ENCODE peak calls at places on chromosomes 13 and 19, in five cellular contexts. N is tibial nerve, D is NCI-H1092, F is AG09319, L is mucosa of descending colon. O is an unnamed sample.

GRCh38 chr19:9531933-9532332 is 6.5 kb downstream of the ZNF426 start:
- DNase-seq in N (no peak), D (no peak), F (no peak), L (no peak), O (peak)

GRCh38 chr19:1527650-1528309 is 3.9 kb downstream of the PLK5 start:
- DNase-seq in N (no peak), D (no peak), F (no peak), L (no peak), O (no peak)

GRCh38 chr13:58992478-58993042 is 1171.2 kb downstream of the DIAPH3 start:
- DNase-seq in N (no peak), D (no peak), F (no peak), L (no peak), O (no peak)

GRCh38 chr19:41872775-41873647 is 4.1 kb upstream of the CD79A start:
- DNase-seq in N (no peak), D (no peak), F (no peak), L (peak), O (peak)

GRCh38 chr19:16825312-16826168 is 3.7 kb upstream of the SIN3B start:
- DNase-seq in N (peak), D (no peak), F (peak), L (peak), O (peak)

GRCh38 chr19:14150041-14150769 is 13.8 kb upstream of the ASF1B start:
- DNase-seq in N (no peak), D (no peak), F (no peak), L (no peak), O (no peak)

GRCh38 chr19:52351512-52351911 is 15.5 kb downstream of the ZNF610 start:
- DNase-seq in N (no peak), D (no peak), F (no peak), L (no peak), O (no peak)

GRCh38 chr13:101773062-101773461 is 320.6 kb downstream of the ITGBL1 start:
- DNase-seq in N (no peak), D (no peak), F (no peak), L (no peak), O (no peak)

GRCh38 chr19:17214531-17215124 is 529 bp upstream of the USE1 start:
- DNase-seq in N (no peak), D (no peak), F (no peak), L (peak), O (no peak)

GRCh38 chr13:36986462-36987240 is 12.5 kb downstream of the ALG5 start:
- DNase-seq in N (no peak), D (no peak), F (no peak), L (no peak), O (peak)

GRCh38 chr13:109479991-109480696 is 306.2 kb downstream of the IRS2 start:
- DNase-seq in N (no peak), D (no peak), F (no peak), L (no peak), O (peak)

GRCh38 chr13:101640797-101641400 is 188.4 kb downstream of the ITGBL1 start:
- DNase-seq in N (no peak), D (no peak), F (no peak), L (no peak), O (peak)

GRCh38 chr13:21672811-21673591 is 2.1 kb downstream of the FGF9 start:
- DNase-seq in N (no peak), D (no peak), F (no peak), L (peak), O (no peak)

GRCh38 chr13:49731766-49732165 is 40.5 kb upstream of the EBPL start:
- DNase-seq in N (no peak), D (no peak), F (peak), L (no peak), O (peak)

GRCh38 chr19:804419-805160 is 7.3 kb downstream of the PTBP1 start:
- DNase-seq in N (no peak), D (no peak), F (no peak), L (no peak), O (no peak)

GRCh38 chr19:8459520-8460260 is 14.9 kb downstream of the HNRNPM start:
- DNase-seq in N (no peak), D (no peak), F (no peak), L (no peak), O (peak)

GRCh38 chr19:11528551-11529341 is at the start of gene ECSIT:
- DNase-seq in N (peak), D (peak), F (peak), L (peak), O (peak)

GRCh38 chr19:9075064-9075964 is 11.5 kb upstream of the OR1M1 start:
- DNase-seq in N (peak), D (no peak), F (peak), L (peak), O (peak)

GRCh38 chr19:2305974-2306806 is 1.8 kb downstream of the LINGO3 start:
- DNase-seq in N (no peak), D (no peak), F (no peak), L (no peak), O (no peak)

GRCh38 chr13:45055198-45055901 is 65.0 kb upstream of the GTF2F2 start:
- DNase-seq in N (no peak), D (no peak), F (peak), L (peak), O (peak)

GRCh38 chr19:14480695-14481069 is 5.5 kb upstream of the PTGER1 start:
- DNase-seq in N (no peak), D (no peak), F (no peak), L (no peak), O (peak)

GRCh38 chr13:29959086-29959485 is 108.7 kb upstream of the UBL3 start:
- DNase-seq in N (no peak), D (no peak), F (no peak), L (no peak), O (no peak)

GRCh38 chr19:3708207-3708931 is at the start of gene TJP3:
- DNase-seq in N (no peak), D (no peak), F (no peak), L (peak), O (peak)

GRCh38 chr19:37551123-37551993 is 43.2 kb downstream of the ZNF571 start:
- DNase-seq in N (no peak), D (no peak), F (peak), L (peak), O (peak)

O was measured in IMR-90.